ENCODE peak calls at places on chromosomes 13 and 19, in seven cellular contexts. One of them, this sample, is unnamed. For H3K4me1, the result is how much of the 10 kb centered on the place peaks cover.

GRCh38 chr19:10587022-10587838 is at the start of gene AP1M2:
- DNase-seq in body of pancreas: peak
- DNase-seq in heart right ventricle: no peak
- DNase-seq in K562: peak
- DNase-seq in esophagus squamous epithelium: no peak
- DNase-seq in mesendoderm: peak
- DNase-seq in OCI-LY7: no peak
- DNase-seq in this sample: no peak

GRCh38 chr13:106534844-106535551 is 464 bp downstream of the EFNB2 start:
- DNase-seq in body of pancreas: peak
- DNase-seq in heart right ventricle: peak
- DNase-seq in K562: peak
- DNase-seq in esophagus squamous epithelium: no peak
- DNase-seq in mesendoderm: peak
- DNase-seq in OCI-LY7: peak
- DNase-seq in this sample: peak

GRCh38 chr13:92842145-92842544 is 384.5 kb upstream of the GPC6 start:
- DNase-seq in body of pancreas: no peak
- DNase-seq in heart right ventricle: no peak
- DNase-seq in K562: no peak
- DNase-seq in esophagus squamous epithelium: no peak
- DNase-seq in mesendoderm: peak
- DNase-seq in OCI-LY7: no peak
- DNase-seq in this sample: no peak

GRCh38 chr13:74794147-74794546 is 659.9 kb upstream of the KLF12 start:
- DNase-seq in body of pancreas: no peak
- DNase-seq in heart right ventricle: no peak
- DNase-seq in K562: no peak
- DNase-seq in esophagus squamous epithelium: no peak
- DNase-seq in mesendoderm: peak
- DNase-seq in OCI-LY7: no peak
- DNase-seq in this sample: no peak

GRCh38 chr13:99404005-99404755 is 97.0 kb upstream of the GPR183 start:
- DNase-seq in body of pancreas: no peak
- DNase-seq in heart right ventricle: no peak
- DNase-seq in K562: no peak
- DNase-seq in esophagus squamous epithelium: no peak
- DNase-seq in mesendoderm: no peak
- DNase-seq in OCI-LY7: no peak
- DNase-seq in this sample: no peak

GRCh38 chr19:3801412-3802096 is 15.4 kb upstream of the MATK start:
- DNase-seq in body of pancreas: peak
- DNase-seq in heart right ventricle: peak
- DNase-seq in K562: peak
- DNase-seq in esophagus squamous epithelium: no peak
- DNase-seq in mesendoderm: peak
- DNase-seq in OCI-LY7: no peak
- DNase-seq in this sample: no peak

GRCh38 chr19:47598407-47599349 is 10.3 kb upstream of the BICRA start:
- DNase-seq in body of pancreas: peak
- DNase-seq in heart right ventricle: no peak
- DNase-seq in K562: no peak
- DNase-seq in esophagus squamous epithelium: no peak
- DNase-seq in mesendoderm: peak
- DNase-seq in OCI-LY7: no peak
- DNase-seq in this sample: peak

GRCh38 chr19:12833747-12834417 is 497 bp downstream of the RTBDN start:
- DNase-seq in body of pancreas: peak
- DNase-seq in heart right ventricle: peak
- DNase-seq in K562: peak
- DNase-seq in esophagus squamous epithelium: no peak
- DNase-seq in mesendoderm: peak
- DNase-seq in OCI-LY7: peak
- DNase-seq in this sample: no peak

GRCh38 chr13:31012285-31013024 is 80.0 kb downstream of the TEX26 start:
- DNase-seq in body of pancreas: no peak
- DNase-seq in heart right ventricle: no peak
- DNase-seq in K562: no peak
- DNase-seq in esophagus squamous epithelium: no peak
- DNase-seq in mesendoderm: peak
- DNase-seq in OCI-LY7: no peak
- DNase-seq in this sample: no peak

GRCh38 chr19:10763828-10764339 is 46.0 kb downstream of the DNM2 start:
- DNase-seq in body of pancreas: no peak
- DNase-seq in heart right ventricle: no peak
- DNase-seq in K562: no peak
- DNase-seq in esophagus squamous epithelium: no peak
- DNase-seq in mesendoderm: no peak
- DNase-seq in OCI-LY7: no peak
- DNase-seq in this sample: no peak

GRCh38 chr19:44303976-44304568 is 753 bp downstream of the ZNF235 start:
- DNase-seq in body of pancreas: no peak
- DNase-seq in heart right ventricle: no peak
- DNase-seq in K562: peak
- DNase-seq in esophagus squamous epithelium: no peak
- DNase-seq in mesendoderm: peak
- DNase-seq in OCI-LY7: peak
- DNase-seq in this sample: no peak

GRCh38 chr19:44677019-44677809 is 5.9 kb downstream of the CEACAM19 start:
- DNase-seq in body of pancreas: no peak
- DNase-seq in heart right ventricle: no peak
- DNase-seq in K562: peak
- DNase-seq in esophagus squamous epithelium: no peak
- DNase-seq in mesendoderm: peak
- DNase-seq in OCI-LY7: peak
- DNase-seq in this sample: no peak

GRCh38 chr19:8973501-8974091 is 36.6 kb downstream of the MUC16 start:
- DNase-seq in body of pancreas: no peak
- DNase-seq in heart right ventricle: no peak
- DNase-seq in K562: peak
- DNase-seq in esophagus squamous epithelium: no peak
- DNase-seq in mesendoderm: peak
- DNase-seq in OCI-LY7: peak
- DNase-seq in this sample: no peak

GRCh38 chr13:53873558-53873957 is 844.9 kb downstream of the OLFM4 start:
- DNase-seq in body of pancreas: no peak
- DNase-seq in heart right ventricle: no peak
- DNase-seq in K562: no peak
- DNase-seq in esophagus squamous epithelium: no peak
- DNase-seq in mesendoderm: no peak
- DNase-seq in OCI-LY7: no peak
- DNase-seq in this sample: no peak

GRCh38 chr19:35986664-35987570 is 8.1 kb upstream of the SDHAF1 start:
- DNase-seq in body of pancreas: peak
- DNase-seq in heart right ventricle: peak
- DNase-seq in K562: peak
- DNase-seq in esophagus squamous epithelium: no peak
- DNase-seq in mesendoderm: peak
- DNase-seq in OCI-LY7: peak
- DNase-seq in this sample: peak

GRCh38 chr19:17846146-17846545 is 1.6 kb downstream of the JAK3 start:
- DNase-seq in body of pancreas: no peak
- DNase-seq in heart right ventricle: no peak
- DNase-seq in K562: no peak
- DNase-seq in esophagus squamous epithelium: no peak
- DNase-seq in mesendoderm: no peak
- DNase-seq in OCI-LY7: no peak
- DNase-seq in this sample: no peak

GRCh38 chr19:57055956-57056355 is 63.8 kb upstream of the USP29 start:
- DNase-seq in body of pancreas: no peak
- DNase-seq in heart right ventricle: no peak
- DNase-seq in K562: no peak
- DNase-seq in esophagus squamous epithelium: no peak
- DNase-seq in mesendoderm: no peak
- DNase-seq in OCI-LY7: no peak
- DNase-seq in this sample: no peak

GRCh38 chr19:57053401-57053800 is 66.4 kb upstream of the USP29 start:
- DNase-seq in body of pancreas: no peak
- DNase-seq in heart right ventricle: no peak
- DNase-seq in K562: no peak
- DNase-seq in esophagus squamous epithelium: no peak
- DNase-seq in mesendoderm: no peak
- DNase-seq in OCI-LY7: no peak
- DNase-seq in this sample: no peak

GRCh38 chr19:57056972-57057371 is 62.8 kb upstream of the USP29 start:
- DNase-seq in body of pancreas: no peak
- DNase-seq in heart right ventricle: peak
- DNase-seq in K562: no peak
- DNase-seq in esophagus squamous epithelium: no peak
- DNase-seq in mesendoderm: no peak
- DNase-seq in OCI-LY7: no peak
- DNase-seq in this sample: peak

GRCh38 chr19:57063070-57063469 is 56.7 kb upstream of the USP29 start:
- DNase-seq in body of pancreas: no peak
- DNase-seq in heart right ventricle: no peak
- DNase-seq in K562: no peak
- DNase-seq in esophagus squamous epithelium: no peak
- DNase-seq in mesendoderm: no peak
- DNase-seq in OCI-LY7: no peak
- DNase-seq in this sample: no peak

GRCh38 chr19:57058871-57059270 is 60.9 kb upstream of the USP29 start:
- DNase-seq in body of pancreas: no peak
- DNase-seq in heart right ventricle: no peak
- DNase-seq in K562: no peak
- DNase-seq in esophagus squamous epithelium: no peak
- DNase-seq in mesendoderm: no peak
- DNase-seq in OCI-LY7: no peak
- DNase-seq in this sample: no peak
- H3K4me3 ChIP-seq in body of pancreas: no peak
- H3K4me3 ChIP-seq in heart right ventricle: no peak
- H3K4me3 ChIP-seq in K562: no peak
- H3K4me3 ChIP-seq in esophagus squamous epithelium: no peak
- H3K4me3 ChIP-seq in mesendoderm: no peak
- H3K4me3 ChIP-seq in OCI-LY7: no peak
- H3K4me3 ChIP-seq in this sample: no peak

GRCh38 chr13:28246891-28247290 is 108.5 kb downstream of the PAN3 start:
- DNase-seq in body of pancreas: no peak
- DNase-seq in heart right ventricle: no peak
- DNase-seq in K562: no peak
- DNase-seq in esophagus squamous epithelium: no peak
- DNase-seq in mesendoderm: no peak
- DNase-seq in OCI-LY7: no peak
- DNase-seq in this sample: no peak
- H3K4me1 ChIP-seq in body of pancreas: under half
- H3K4me1 ChIP-seq in heart right ventricle: under half
- H3K4me1 ChIP-seq in K562: under half
- H3K4me1 ChIP-seq in esophagus squamous epithelium: under half
- H3K4me1 ChIP-seq in mesendoderm: under half
- H3K4me1 ChIP-seq in OCI-LY7: under half
- H3K4me1 ChIP-seq in this sample: under half

GRCh38 chr19:1814391-1814790 is 2.3 kb upstream of the ATP8B3 start:
- DNase-seq in body of pancreas: no peak
- DNase-seq in heart right ventricle: no peak
- DNase-seq in K562: no peak
- DNase-seq in esophagus squamous epithelium: no peak
- DNase-seq in mesendoderm: no peak
- DNase-seq in OCI-LY7: no peak
- DNase-seq in this sample: no peak

GRCh38 chr19:1817553-1818179 is 5.6 kb upstream of the ATP8B3 start:
- DNase-seq in body of pancreas: no peak
- DNase-seq in heart right ventricle: no peak
- DNase-seq in K562: no peak
- DNase-seq in esophagus squamous epithelium: no peak
- DNase-seq in mesendoderm: no peak
- DNase-seq in OCI-LY7: no peak
- DNase-seq in this sample: no peak

GRCh38 chr19:1814833-1815604 is 2.9 kb upstream of the ATP8B3 start:
- DNase-seq in body of pancreas: no peak
- DNase-seq in heart right ventricle: no peak
- DNase-seq in K562: no peak
- DNase-seq in esophagus squamous epithelium: no peak
- DNase-seq in mesendoderm: no peak
- DNase-seq in OCI-LY7: no peak
- DNase-seq in this sample: no peak

GRCh38 chr19:1816530-1817298 is 4.6 kb upstream of the ATP8B3 start:
- DNase-seq in body of pancreas: no peak
- DNase-seq in heart right ventricle: no peak
- DNase-seq in K562: no peak
- DNase-seq in esophagus squamous epithelium: no peak
- DNase-seq in mesendoderm: no peak
- DNase-seq in OCI-LY7: no peak
- DNase-seq in this sample: no peak

GRCh38 chr19:1815605-1816529 is 3.8 kb upstream of the ATP8B3 start:
- DNase-seq in body of pancreas: no peak
- DNase-seq in heart right ventricle: no peak
- DNase-seq in K562: no peak
- DNase-seq in esophagus squamous epithelium: no peak
- DNase-seq in mesendoderm: no peak
- DNase-seq in OCI-LY7: no peak
- DNase-seq in this sample: no peak
- H3K4me3 ChIP-seq in body of pancreas: no peak
- H3K4me3 ChIP-seq in heart right ventricle: no peak
- H3K4me3 ChIP-seq in K562: no peak
- H3K4me3 ChIP-seq in esophagus squamous epithelium: no peak
- H3K4me3 ChIP-seq in mesendoderm: no peak
- H3K4me3 ChIP-seq in OCI-LY7: no peak
- H3K4me3 ChIP-seq in this sample: no peak

GRCh38 chr19:28402701-28403290 is 810.2 kb downstream of the UQCRFS1 start:
- DNase-seq in body of pancreas: no peak
- DNase-seq in heart right ventricle: no peak
- DNase-seq in K562: no peak
- DNase-seq in esophagus squamous epithelium: no peak
- DNase-seq in mesendoderm: no peak
- DNase-seq in OCI-LY7: no peak
- DNase-seq in this sample: no peak
- H3K4me1 ChIP-seq in body of pancreas: under half
- H3K4me1 ChIP-seq in heart right ventricle: under half
- H3K4me1 ChIP-seq in K562: under half
- H3K4me1 ChIP-seq in esophagus squamous epithelium: under half
- H3K4me1 ChIP-seq in mesendoderm: under half
- H3K4me1 ChIP-seq in OCI-LY7: under half
- H3K4me1 ChIP-seq in this sample: under half

GRCh38 chr19:51628153-51628939 is 1.9 kb downstream of the SIGLEC5 start:
- DNase-seq in body of pancreas: no peak
- DNase-seq in heart right ventricle: no peak
- DNase-seq in K562: no peak
- DNase-seq in esophagus squamous epithelium: no peak
- DNase-seq in mesendoderm: no peak
- DNase-seq in OCI-LY7: no peak
- DNase-seq in this sample: no peak
- H3K4me3 ChIP-seq in body of pancreas: no peak
- H3K4me3 ChIP-seq in heart right ventricle: no peak
- H3K4me3 ChIP-seq in K562: no peak
- H3K4me3 ChIP-seq in esophagus squamous epithelium: no peak
- H3K4me3 ChIP-seq in mesendoderm: peak
- H3K4me3 ChIP-seq in OCI-LY7: no peak
- H3K4me3 ChIP-seq in this sample: no peak

GRCh38 chr19:15836345-15836594 is 20.8 kb upstream of the OR10H1 start:
- DNase-seq in body of pancreas: no peak
- DNase-seq in heart right ventricle: no peak
- DNase-seq in K562: no peak
- DNase-seq in esophagus squamous epithelium: no peak
- DNase-seq in mesendoderm: peak
- DNase-seq in OCI-LY7: peak
- DNase-seq in this sample: no peak
- H3K4me1 ChIP-seq in body of pancreas: under half
- H3K4me1 ChIP-seq in heart right ventricle: under half
- H3K4me1 ChIP-seq in K562: half or more
- H3K4me1 ChIP-seq in esophagus squamous epithelium: under half
- H3K4me1 ChIP-seq in mesendoderm: under half
- H3K4me1 ChIP-seq in OCI-LY7: under half
- H3K4me1 ChIP-seq in this sample: under half